ENCODE peak calls at places on chromosomes 13 and 19, in nine cellular contexts. J is AG09319, I is hepatocyte, M is LoVo, B is T-cell, S is caudate nucleus, F is ELR, N is immature natural killer cell, O is SJCRH30. Q is an unnamed sample.

GRCh38 chr13:38743499-38743898 is 56.6 kb downstream of the FREM2 start:
- DNase-seq in F (no peak), B (no peak), J (no peak), N (no peak), M (no peak), O (no peak), I (no peak), S (no peak), Q (no peak)

GRCh38 chr19:16714702-16715294 is 4.8 kb upstream of the NWD1 start:
- DNase-seq in N (peak), I (peak), M (peak), O (peak), J (no peak), F (peak), S (no peak), B (peak), Q (peak)

GRCh38 chr19:51644636-51645271 is 1.9 kb downstream of the SIGLEC14 start:
- DNase-seq in S (no peak), F (no peak), B (no peak), N (no peak), M (no peak), J (no peak), I (no peak), O (no peak), Q (no peak)

GRCh38 chr13:64992314-64992713 is 2237.8 kb downstream of the PCDH9 start:
- DNase-seq in O (peak), F (peak), I (no peak), S (no peak), M (no peak), N (no peak), B (no peak), J (no peak), Q (no peak)

GRCh38 chr13:27427663-27428062 is 3.2 kb downstream of the GTF3A start:
- DNase-seq in N (no peak), J (no peak), I (no peak), B (no peak), S (no peak), O (no peak), F (no peak), M (no peak), Q (no peak)

GRCh38 chr13:46050771-46051170 is 1.8 kb downstream of the ZC3H13 start:
- DNase-seq in O (no peak), B (no peak), N (no peak), S (no peak), J (no peak), M (no peak), F (no peak), I (no peak), Q (no peak)

GRCh38 chr13:112836940-112837339 is 132.1 kb upstream of the MCF2L start:
- DNase-seq in J (no peak), I (no peak), S (no peak), F (no peak), B (no peak), N (no peak), M (no peak), O (no peak), Q (no peak)

GRCh38 chr13:112636401-112636975 is 48.5 kb upstream of the TUBGCP3 start:
- DNase-seq in S (no peak), O (no peak), F (no peak), B (no peak), J (no peak), M (no peak), N (no peak), I (no peak), Q (no peak)

GRCh38 chr13:42720116-42720857 is 61.1 kb upstream of the FAM216B start:
- DNase-seq in N (no peak), S (no peak), B (no peak), J (peak), O (no peak), I (peak), M (peak), F (peak), Q (no peak)

GRCh38 chr13:70784590-70784989 is 676.3 kb upstream of the KLHL1 start:
- DNase-seq in B (no peak), J (no peak), O (peak), F (no peak), M (no peak), S (no peak), I (no peak), N (no peak), Q (no peak)

GRCh38 chr19:16200038-16200775 is 2.5 kb downstream of the AP1M1 start:
- DNase-seq in I (peak), F (no peak), O (no peak), M (no peak), J (no peak), N (no peak), S (no peak), B (no peak), Q (no peak)

GRCh38 chr13:37667631-37668161 is 69.1 kb upstream of the POSTN start:
- DNase-seq in F (no peak), I (no peak), M (no peak), S (no peak), B (no peak), J (no peak), N (no peak), O (peak), Q (no peak)

GRCh38 chr13:36965767-36966166 is 33.4 kb downstream of the ALG5 start:
- DNase-seq in B (no peak), I (no peak), S (no peak), N (no peak), J (peak), O (no peak), M (no peak), F (peak), Q (peak)

GRCh38 chr13:113974304-113975281 is 717 bp upstream of the C13orf46 start:
- DNase-seq in O (no peak), B (no peak), J (no peak), S (no peak), N (no peak), F (no peak), M (no peak), I (no peak), Q (no peak)

GRCh38 chr13:46039421-46040036 is 13.0 kb downstream of the ZC3H13 start:
- DNase-seq in B (no peak), J (no peak), N (no peak), S (no peak), O (no peak), M (no peak), F (no peak), I (no peak), Q (no peak)

GRCh38 chr19:5244351-5244750 is 96.3 kb downstream of the PTPRS start:
- DNase-seq in N (no peak), B (no peak), O (no peak), F (no peak), I (no peak), M (no peak), J (no peak), S (no peak), Q (no peak)

GRCh38 chr13:21171420-21171819 is 4.9 kb downstream of the SKA3 start:
- DNase-seq in B (no peak), F (no peak), J (no peak), O (no peak), M (no peak), N (no peak), S (no peak), I (no peak), Q (no peak)

GRCh38 chr19:7366701-7367420 is 18.1 kb downstream of the ARHGEF18 start:
- DNase-seq in J (no peak), F (peak), B (no peak), I (no peak), N (no peak), M (peak), O (peak), S (no peak), Q (peak)

GRCh38 chr13:32164622-32165268 is 133.2 kb downstream of the FRY start:
- DNase-seq in S (no peak), I (peak), M (peak), N (no peak), F (peak), B (no peak), J (no peak), O (peak), Q (peak)

GRCh38 chr19:48719263-48720171 is at the start of gene MAMSTR:
- DNase-seq in N (no peak), O (peak), J (no peak), B (no peak), F (no peak), M (no peak), I (no peak), S (no peak), Q (no peak)

GRCh38 chr13:72585254-72585653 is 142.2 kb downstream of the MZT1 start:
- DNase-seq in N (no peak), M (no peak), S (no peak), O (no peak), J (no peak), B (no peak), F (no peak), I (no peak), Q (no peak)

GRCh38 chr13:24261566-24261965 is 47.8 kb upstream of the C1QTNF9 start:
- DNase-seq in N (peak), I (no peak), B (no peak), S (no peak), F (no peak), O (no peak), M (no peak), J (no peak), Q (peak)

GRCh38 chr13:77034883-77035282 is 7.9 kb upstream of the FBXL3 start:
- DNase-seq in N (no peak), J (no peak), F (peak), O (no peak), B (no peak), M (no peak), S (no peak), I (no peak), Q (no peak)

GRCh38 chr13:107650081-107650701 is 565.1 kb downstream of the LIG4 start:
- DNase-seq in O (peak), B (no peak), J (peak), I (peak), M (peak), S (peak), N (peak), F (peak), Q (peak)

GRCh38 chr19:42140125-42140754 is 8.0 kb upstream of the POU2F2 start:
- DNase-seq in F (peak), I (peak), N (no peak), B (no peak), M (peak), S (no peak), O (peak), J (no peak), Q (peak)

GRCh38 chr13:112972258-112972657 is 3.2 kb downstream of the MCF2L start:
- DNase-seq in J (no peak), N (no peak), I (no peak), S (no peak), B (no peak), O (no peak), F (no peak), M (no peak), Q (no peak)

GRCh38 chr13:91632071-91632470 is 233.7 kb downstream of the GPC5 start:
- DNase-seq in M (peak), J (no peak), S (no peak), F (peak), O (no peak), B (no peak), N (no peak), I (no peak), Q (no peak)

GRCh38 chr19:56066152-56067023 is 54.7 kb downstream of the ZNF787 start:
- DNase-seq in O (peak), N (peak), F (peak), J (no peak), M (peak), S (peak), B (peak), I (peak), Q (peak)

GRCh38 chr13:50529154-50529882 is 314.2 kb downstream of the DLEU7 start:
- DNase-seq in N (no peak), O (peak), J (peak), F (no peak), I (peak), M (peak), S (peak), B (no peak), Q (peak)

Q was measured in kidney glomerular epithelial cell.